ENCODE peak calls at places on chromosomes 16 and 17, in nine cellular contexts. J, E, P, O, X, H, T, I and V are unnamed samples.

GRCh38 chr17:68564415-68565111 is 36.6 kb downstream of the FAM20A start:
- DNase-seq in J (no peak), E (no peak), P (no peak), O (no peak), X (no peak), H (no peak), T (no peak), I (no peak), V (no peak)

GRCh38 chr17:39739020-39739884 is 1.5 kb downstream of the GRB7 start:
- DNase-seq in J (peak), E (no peak), P (peak), O (no peak), X (peak), H (peak), T (peak), I (no peak), V (peak)

GRCh38 chr17:58415371-58416055 is 1.8 kb downstream of the RNF43 start:
- DNase-seq in J (peak), E (no peak), P (no peak), O (no peak), X (no peak), H (peak), T (peak), I (no peak), V (peak)

GRCh38 chr16:22195695-22196558 is 10.2 kb upstream of the EEF2K start:
- DNase-seq in J (peak), E (peak), P (peak), O (peak), X (peak), H (peak), T (peak), I (peak), V (peak)

GRCh38 chr17:77493901-77494663 is 353.3 kb downstream of the SEC14L1 start:
- DNase-seq in J (no peak), E (no peak), P (no peak), O (peak), X (no peak), H (no peak), T (peak), I (no peak), V (peak)

GRCh38 chr17:63945851-63946439 is 13.8 kb upstream of the CD79B start:
- DNase-seq in J (no peak), E (no peak), P (no peak), O (no peak), X (no peak), H (peak), T (no peak), I (no peak), V (no peak)

GRCh38 chr17:57724038-57724728 is 20.9 kb downstream of the CCDC182 start:
- DNase-seq in J (no peak), E (no peak), P (no peak), O (no peak), X (no peak), H (no peak), T (no peak), I (peak), V (no peak)

GRCh38 chr17:16463341-16464000 is 28.5 kb downstream of the LRRC75A start:
- DNase-seq in J (peak), E (no peak), P (no peak), O (no peak), X (no peak), H (no peak), T (peak), I (no peak), V (peak)

GRCh38 chr17:70307430-70307829 is 138.1 kb downstream of the KCNJ2 start:
- DNase-seq in J (no peak), E (no peak), P (no peak), O (no peak), X (no peak), H (no peak), T (no peak), I (no peak), V (no peak)

GRCh38 chr16:83054302-83054701 is 427.5 kb downstream of the CDH13 start:
- DNase-seq in J (no peak), E (no peak), P (no peak), O (no peak), X (no peak), H (no peak), T (no peak), I (no peak), V (no peak)

GRCh38 chr17:15892244-15892643 is 52.7 kb upstream of the ADORA2B start:
- DNase-seq in J (no peak), E (no peak), P (no peak), O (no peak), X (no peak), H (no peak), T (no peak), I (no peak), V (no peak)

GRCh38 chr17:55549140-55549539 is 37.9 kb upstream of the SMIM36 start:
- DNase-seq in J (no peak), E (no peak), P (no peak), O (no peak), X (no peak), H (peak), T (no peak), I (no peak), V (no peak)

GRCh38 chr16:85935957-85936760 is 37.2 kb downstream of the IRF8 start:
- DNase-seq in J (no peak), E (no peak), P (no peak), O (no peak), X (no peak), H (no peak), T (peak), I (peak), V (no peak)

GRCh38 chr17:6163632-6164319 is 93.6 kb downstream of the WSCD1 start:
- DNase-seq in J (no peak), E (no peak), P (no peak), O (no peak), X (no peak), H (no peak), T (no peak), I (no peak), V (no peak)

GRCh38 chr16:2953706-2954105 is 10.4 kb upstream of the KREMEN2 start:
- DNase-seq in J (no peak), E (no peak), P (no peak), O (no peak), X (no peak), H (no peak), T (no peak), I (no peak), V (no peak)

GRCh38 chr17:67440311-67441051 is 63.4 kb downstream of the PITPNC1 start:
- DNase-seq in J (no peak), E (no peak), P (no peak), O (no peak), X (no peak), H (no peak), T (no peak), I (no peak), V (no peak)

GRCh38 chr17:83062011-83062817 is 17.2 kb upstream of the METRNL start:
- DNase-seq in J (no peak), E (no peak), P (no peak), O (peak), X (peak), H (no peak), T (no peak), I (no peak), V (peak)

GRCh38 chr17:29095439-29095838 is 52.5 kb downstream of the PIPOX start:
- DNase-seq in J (no peak), E (no peak), P (no peak), O (no peak), X (no peak), H (no peak), T (no peak), I (no peak), V (no peak)

GRCh38 chr17:80251966-80252365 is 8.7 kb upstream of the RNF213 start:
- DNase-seq in J (no peak), E (no peak), P (no peak), O (no peak), X (no peak), H (no peak), T (no peak), I (no peak), V (peak)

GRCh38 chr17:58420841-58421240 is 3.5 kb upstream of the RNF43 start:
- DNase-seq in J (no peak), E (no peak), P (no peak), O (no peak), X (no peak), H (no peak), T (no peak), I (no peak), V (no peak)

GRCh38 chr17:57626520-57627210 is 118.4 kb downstream of the CCDC182 start:
- DNase-seq in J (no peak), E (no peak), P (no peak), O (no peak), X (no peak), H (peak), T (no peak), I (no peak), V (peak)

GRCh38 chr16:73311857-73312723 is 264.2 kb upstream of the ZFHX3 start:
- DNase-seq in J (no peak), E (no peak), P (no peak), O (no peak), X (no peak), H (no peak), T (no peak), I (no peak), V (no peak)

GRCh38 chr16:57706717-57707116 is 12.1 kb downstream of the DRC7 start:
- DNase-seq in J (no peak), E (no peak), P (no peak), O (no peak), X (no peak), H (no peak), T (no peak), I (no peak), V (no peak)

GRCh38 chr17:2194778-2195417 is 108.7 kb downstream of the SMG6 start:
- DNase-seq in J (no peak), E (no peak), P (peak), O (no peak), X (peak), H (no peak), T (no peak), I (no peak), V (no peak)

GRCh38 chr17:68288804-68289203 is 2.1 kb downstream of the SLC16A6 start:
- DNase-seq in J (no peak), E (no peak), P (no peak), O (no peak), X (no peak), H (no peak), T (peak), I (no peak), V (no peak)

GRCh38 chr16:28010671-28011070 is 52.8 kb downstream of the GSG1L start:
- DNase-seq in J (no peak), E (no peak), P (no peak), O (no peak), X (no peak), H (no peak), T (no peak), I (no peak), V (no peak)

GRCh38 chr16:84699147-84699711 is 571 bp upstream of the USP10 start:
- DNase-seq in J (no peak), E (no peak), P (no peak), O (peak), X (no peak), H (no peak), T (peak), I (no peak), V (no peak)

GRCh38 chr16:14378131-14378551 is 251.9 kb downstream of the PARN start:
- DNase-seq in J (no peak), E (no peak), P (peak), O (no peak), X (no peak), H (peak), T (no peak), I (no peak), V (no peak)

GRCh38 chr16:47043970-47044684 is 70.7 kb upstream of the DNAJA2 start:
- DNase-seq in J (no peak), E (no peak), P (no peak), O (no peak), X (no peak), H (no peak), T (no peak), I (no peak), V (no peak)

GRCh38 chr17:1947229-1947742 is 77.8 kb downstream of the RTN4RL1 start:
- DNase-seq in J (peak), E (no peak), P (no peak), O (no peak), X (no peak), H (peak), T (no peak), I (no peak), V (peak)

GRCh38 chr16:72740346-72740745 is 307.6 kb downstream of the ZFHX3 start:
- DNase-seq in J (no peak), E (no peak), P (no peak), O (no peak), X (no peak), H (no peak), T (no peak), I (no peak), V (no peak)

GRCh38 chr17:78332530-78332929 is 27.3 kb downstream of the SOCS3 start:
- DNase-seq in J (no peak), E (no peak), P (no peak), O (no peak), X (no peak), H (no peak), T (no peak), I (no peak), V (no peak)

GRCh38 chr16:58615280-58615679 is 14.3 kb downstream of the CNOT1 start:
- DNase-seq in J (no peak), E (no peak), P (no peak), O (no peak), X (no peak), H (no peak), T (no peak), I (no peak), V (no peak)

GRCh38 chr17:48483471-48484131 is 47.2 kb downstream of the HOXB1 start:
- DNase-seq in J (no peak), E (no peak), P (peak), O (peak), X (no peak), H (no peak), T (peak), I (no peak), V (no peak)

GRCh38 chr16:4327782-4328579 is 12.1 kb downstream of the GLIS2 start:
- DNase-seq in J (peak), E (peak), P (no peak), O (peak), X (peak), H (peak), T (peak), I (no peak), V (peak)

GRCh38 chr16:86222541-86222940 is 287.8 kb upstream of the FOXF1 start:
- DNase-seq in J (peak), E (no peak), P (no peak), O (peak), X (no peak), H (no peak), T (no peak), I (no peak), V (no peak)

GRCh38 chr17:43545383-43545632 is 832 bp downstream of the ETV4 start:
- DNase-seq in J (peak), E (no peak), P (peak), O (no peak), X (peak), H (no peak), T (peak), I (no peak), V (no peak)

GRCh38 chr16:57649846-57650245 is 18.3 kb upstream of the ADGRG3 start:
- DNase-seq in J (no peak), E (no peak), P (no peak), O (no peak), X (no peak), H (no peak), T (no peak), I (no peak), V (no peak)

GRCh38 chr16:50445603-50446250 is 76.9 kb upstream of the BRD7 start:
- DNase-seq in J (no peak), E (no peak), P (no peak), O (no peak), X (no peak), H (no peak), T (no peak), I (no peak), V (no peak)

GRCh38 chr17:73826872-73827228 is 182.6 kb upstream of the SDK2 start:
- DNase-seq in J (no peak), E (no peak), P (no peak), O (no peak), X (no peak), H (no peak), T (no peak), I (no peak), V (no peak)

DNA sequence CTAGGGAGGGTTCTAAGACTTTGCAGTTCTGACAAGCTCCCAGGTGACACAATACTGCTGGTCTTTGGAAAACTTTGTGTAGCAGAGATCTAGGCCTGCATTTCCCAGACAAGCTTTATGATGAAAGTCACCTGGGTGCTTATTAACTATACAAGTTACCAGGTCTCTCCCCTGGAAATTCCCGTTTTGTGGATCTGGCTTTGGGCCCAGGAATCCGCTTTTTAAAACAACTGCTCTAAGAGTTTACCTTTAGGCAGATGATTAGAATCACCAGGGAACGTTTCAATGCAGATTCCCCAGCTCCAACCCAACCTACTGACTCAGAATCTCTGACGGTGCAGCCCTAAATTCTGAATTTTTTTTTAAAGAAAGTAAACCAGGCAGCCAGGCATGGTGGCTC is 36.3 kb downstream of the MYH3 start:
- DNase-seq in J (no peak), E (no peak), P (no peak), O (no peak), X (no peak), H (no peak), T (no peak), I (no peak), V (no peak)
- TF ChIP-seq EP300 in J (no peak), E (no peak), P (no peak), O (no peak), X (no peak), H (no peak), T (no peak), I (no peak), V (no peak)

GRCh38 chr16:31117384-31118222 is at the start of gene KAT8:
- DNase-seq in J (peak), E (peak), P (peak), O (peak), X (peak), H (peak), T (peak), I (peak), V (peak)

GRCh38 chr16:31111881-31112466 is 3.8 kb downstream of the BCKDK start:
- DNase-seq in J (no peak), E (no peak), P (no peak), O (no peak), X (no peak), H (no peak), T (no peak), I (no peak), V (no peak)

GRCh38 chr16:31112711-31113419 is 4.6 kb upstream of the KAT8 start:
- DNase-seq in J (no peak), E (no peak), P (no peak), O (no peak), X (no peak), H (no peak), T (no peak), I (no peak), V (no peak)

GRCh38 chr16:31113420-31114124 is 3.9 kb upstream of the KAT8 start:
- DNase-seq in J (no peak), E (no peak), P (no peak), O (no peak), X (no peak), H (peak), T (no peak), I (no peak), V (no peak)

DNA sequence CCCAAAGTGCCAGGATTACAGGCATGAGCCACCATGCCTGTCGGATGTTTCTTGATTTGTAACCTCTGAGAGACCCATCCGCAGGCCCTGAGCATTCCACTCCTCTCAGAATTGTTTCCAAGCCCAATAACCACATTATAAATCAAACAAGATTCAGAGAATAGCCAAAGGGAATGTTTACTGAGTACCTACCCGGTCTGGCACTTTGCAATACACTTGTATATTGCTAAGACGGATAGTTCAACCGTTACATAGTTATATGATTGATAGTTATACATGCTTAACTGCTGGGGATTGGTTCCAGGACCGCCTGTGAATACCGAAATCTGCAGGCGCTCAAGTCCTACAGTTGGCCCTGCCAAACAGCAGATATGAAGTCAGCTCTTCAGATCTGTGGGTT is 3.0 kb upstream of the KAT8 start:
- DNase-seq in J (no peak), E (no peak), P (no peak), O (peak), X (no peak), H (no peak), T (no peak), I (no peak), V (no peak)
- TF ChIP-seq POLR2AphosphoS5 in J (no peak), E (no peak), P (no peak), O (peak), X (no peak), H (no peak), T (peak), I (no peak), V (no peak)

GRCh38 chr17:81473019-81473418 is 39.6 kb downstream of the ACTG1 start:
- DNase-seq in J (peak), E (no peak), P (no peak), O (no peak), X (no peak), H (no peak), T (no peak), I (no peak), V (no peak)

GRCh38 chr17:81470270-81470943 is 42.2 kb downstream of the ACTG1 start:
- DNase-seq in J (no peak), E (no peak), P (no peak), O (no peak), X (no peak), H (no peak), T (no peak), I (no peak), V (no peak)

GRCh38 chr17:81471804-81472456 is 40.7 kb downstream of the ACTG1 start:
- DNase-seq in J (no peak), E (no peak), P (peak), O (peak), X (no peak), H (peak), T (peak), I (no peak), V (peak)

GRCh38 chr17:81469266-81469665 is 43.3 kb downstream of the ACTG1 start:
- DNase-seq in J (no peak), E (no peak), P (no peak), O (no peak), X (no peak), H (no peak), T (no peak), I (no peak), V (no peak)

DNA sequence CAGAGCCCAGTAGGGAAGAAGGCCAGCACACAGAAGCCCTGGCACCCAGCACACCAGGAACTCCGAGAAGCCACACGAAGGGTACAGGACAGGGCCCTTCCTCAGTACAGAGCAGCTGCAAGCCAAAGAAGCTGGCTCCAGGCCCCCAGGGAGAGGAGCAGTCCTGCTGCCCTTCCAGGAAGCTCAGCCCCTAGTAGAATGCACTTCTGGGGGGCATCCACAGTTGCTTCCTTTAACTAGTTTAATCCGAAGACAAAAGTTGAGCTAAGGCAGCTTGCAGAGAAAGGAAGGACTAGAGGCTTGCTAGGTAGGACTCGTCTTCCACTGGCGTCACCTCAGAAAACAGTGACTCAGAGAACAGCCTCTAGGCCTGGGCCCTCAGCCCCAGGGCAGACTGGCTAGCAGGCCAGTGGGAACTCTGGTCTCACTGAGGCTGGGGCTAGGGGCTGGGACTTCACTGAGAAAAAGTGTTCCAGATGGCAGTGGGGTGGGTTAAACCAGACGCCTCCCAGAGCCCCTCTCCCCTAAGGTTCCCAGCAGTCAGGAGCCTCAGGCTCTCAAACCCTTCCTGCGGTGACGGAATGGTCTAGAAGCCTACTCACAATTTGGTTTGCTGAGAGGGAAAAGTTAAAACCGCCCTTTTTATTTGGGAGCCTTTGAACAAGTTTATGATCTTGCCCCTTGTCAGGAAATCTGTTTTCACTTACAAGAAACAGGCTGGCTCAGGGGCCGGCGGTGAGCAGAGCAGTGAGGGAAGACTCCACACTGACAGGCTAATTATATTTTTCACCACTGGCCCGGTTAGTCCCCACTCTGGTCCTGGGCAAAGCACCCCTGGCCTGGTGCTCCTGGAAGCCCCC is 41.4 kb downstream of the ACTG1 start:
- DNase-seq in J (no peak), E (no peak), P (no peak), O (no peak), X (no peak), H (no peak), T (no peak), I (no peak), V (peak)
- TF ChIP-seq EP300 in J (no peak), E (no peak), P (no peak), O (no peak), X (no peak), H (no peak), T (no peak), I (no peak), V (no peak)

GRCh38 chr17:75131278-75132017 is at the start of gene NT5C:
- DNase-seq in J (peak), E (no peak), P (peak), O (peak), X (peak), H (peak), T (peak), I (no peak), V (peak)
- TF ChIP-seq POLR2AphosphoS5 in J (peak), E (peak), P (peak), O (peak), X (peak), H (peak), T (peak), I (peak), V (peak)

GRCh38 chr16:54447606-54448440 is 161.2 kb upstream of the IRX3 start:
- DNase-seq in J (no peak), E (no peak), P (peak), O (no peak), X (no peak), H (no peak), T (no peak), I (no peak), V (no peak)
- TF ChIP-seq EP300 in J (no peak), E (no peak), P (peak), O (no peak), X (no peak), H (no peak), T (no peak), I (no peak), V (no peak)